ENCODE peak calls at places on chromosome 10, in four cellular contexts. One of them, this sample, is unnamed.

GRCh38 chr10:100728928-100729876 is 16.2 kb upstream of the PAX2 start:
- DNase-seq in MM.1S: no peak
- DNase-seq in GM06990: no peak
- DNase-seq in mucosa of descending colon: peak; percentile 32
- DNase-seq in this sample: peak; percentile 41

GRCh38 chr10:121270906-121271305 is 327.3 kb downstream of the FGFR2 start:
- DNase-seq in MM.1S: no peak
- DNase-seq in GM06990: no peak
- DNase-seq in mucosa of descending colon: no peak
- DNase-seq in this sample: no peak

GRCh38 chr10:44183667-44184632 is 200.9 kb downstream of the CXCL12 start:
- DNase-seq in GM06990: no peak
- DNase-seq in mucosa of descending colon: no peak
- DNase-seq in MM.1S: no peak
- DNase-seq in this sample: no peak

GRCh38 chr10:44926771-44927751 is 15.9 kb downstream of the TMEM72 start:
- DNase-seq in GM06990: no peak
- DNase-seq in mucosa of descending colon: no peak
- DNase-seq in MM.1S: no peak
- DNase-seq in this sample: no peak

GRCh38 chr10:118973744-118974143 is 55.8 kb upstream of the NANOS1 start:
- DNase-seq in mucosa of descending colon: no peak
- DNase-seq in GM06990: no peak
- DNase-seq in MM.1S: no peak
- DNase-seq in this sample: no peak

GRCh38 chr10:84225424-84226173 is at the start of gene LRIT2:
- DNase-seq in MM.1S: no peak
- DNase-seq in mucosa of descending colon: no peak
- DNase-seq in GM06990: no peak
- DNase-seq in this sample: no peak

GRCh38 chr10:24360286-24361127 is 151.6 kb downstream of the KIAA1217 start:
- DNase-seq in GM06990: no peak
- DNase-seq in mucosa of descending colon: peak; percentile 91
- DNase-seq in MM.1S: peak; percentile 56
- DNase-seq in this sample: peak; percentile 56

GRCh38 chr10:28679941-28680752 is 2.8 kb downstream of the BAMBI start:
- DNase-seq in mucosa of descending colon: peak; percentile 26
- DNase-seq in GM06990: no peak
- DNase-seq in MM.1S: no peak
- DNase-seq in this sample: no peak

GRCh38 chr10:58653139-58653538 is 140.5 kb downstream of the BICC1 start:
- DNase-seq in mucosa of descending colon: no peak
- DNase-seq in MM.1S: no peak
- DNase-seq in GM06990: no peak
- DNase-seq in this sample: no peak

GRCh38 chr10:114715171-114715670 is 57.1 kb upstream of the ABLIM1 start:
- DNase-seq in MM.1S: no peak
- DNase-seq in GM06990: no peak
- DNase-seq in mucosa of descending colon: no peak
- DNase-seq in this sample: no peak

GRCh38 chr10:129877773-129878371 is 86.2 kb downstream of the EBF3 start:
- DNase-seq in mucosa of descending colon: peak; percentile 48
- DNase-seq in MM.1S: no peak
- DNase-seq in GM06990: no peak
- DNase-seq in this sample: peak; percentile 23

GRCh38 chr10:90028312-90028711 is 326.9 kb downstream of the KIF20B start:
- DNase-seq in GM06990: no peak
- DNase-seq in MM.1S: no peak
- DNase-seq in mucosa of descending colon: no peak
- DNase-seq in this sample: no peak

GRCh38 chr10:92997620-92998019 is 63.0 kb upstream of the CYP26C1 start:
- DNase-seq in mucosa of descending colon: no peak
- DNase-seq in GM06990: no peak
- DNase-seq in MM.1S: no peak
- DNase-seq in this sample: no peak

GRCh38 chr10:58896229-58896628 is 280.2 kb upstream of the PHYHIPL start:
- DNase-seq in GM06990: no peak
- DNase-seq in mucosa of descending colon: no peak
- DNase-seq in MM.1S: no peak
- DNase-seq in this sample: no peak

GRCh38 chr10:17084989-17085725 is 44.5 kb downstream of the CUBN start:
- DNase-seq in GM06990: no peak
- DNase-seq in MM.1S: no peak
- DNase-seq in mucosa of descending colon: no peak
- DNase-seq in this sample: no peak

GRCh38 chr10:98172073-98172472 is 37.6 kb downstream of the R3HCC1L start:
- DNase-seq in GM06990: no peak
- DNase-seq in MM.1S: no peak
- DNase-seq in mucosa of descending colon: no peak
- DNase-seq in this sample: no peak

GRCh38 chr10:67015225-67015624 is 89.4 kb downstream of the LRRTM3 start:
- DNase-seq in MM.1S: peak; percentile 54
- DNase-seq in GM06990: peak; percentile 1
- DNase-seq in mucosa of descending colon: no peak
- DNase-seq in this sample: no peak

GRCh38 chr10:133070402-133070801 is 17.3 kb upstream of the ADGRA1 start:
- DNase-seq in MM.1S: no peak
- DNase-seq in GM06990: no peak
- DNase-seq in mucosa of descending colon: no peak
- DNase-seq in this sample: no peak

GRCh38 chr10:128779457-128779856 is 653.2 kb upstream of the MKI67 start:
- DNase-seq in MM.1S: no peak
- DNase-seq in mucosa of descending colon: no peak
- DNase-seq in GM06990: no peak
- DNase-seq in this sample: no peak

GRCh38 chr10:131901181-131901829 is 497 bp downstream of the PPP2R2D start:
- DNase-seq in MM.1S: peak; percentile 40
- DNase-seq in GM06990: peak; percentile 77
- DNase-seq in mucosa of descending colon: peak; percentile 63
- DNase-seq in this sample: peak; percentile 68

GRCh38 chr10:21171197-21171935 is 274.3 kb upstream of the NEBL start:
- DNase-seq in MM.1S: no peak
- DNase-seq in mucosa of descending colon: no peak
- DNase-seq in GM06990: no peak
- DNase-seq in this sample: no peak

GRCh38 chr10:129772472-129773358 is 191.4 kb downstream of the EBF3 start:
- DNase-seq in mucosa of descending colon: no peak
- DNase-seq in MM.1S: no peak
- DNase-seq in GM06990: no peak
- DNase-seq in this sample: no peak

GRCh38 chr10:78991187-78991586 is 77.6 kb upstream of the ZMIZ1 start:
- DNase-seq in MM.1S: no peak
- DNase-seq in GM06990: peak; percentile 31
- DNase-seq in mucosa of descending colon: no peak
- DNase-seq in this sample: peak; percentile 20

GRCh38 chr10:11683529-11684320 is 58.5 kb upstream of the ECHDC3 start:
- DNase-seq in GM06990: peak; percentile 63
- DNase-seq in mucosa of descending colon: peak; percentile 69
- DNase-seq in MM.1S: no peak
- DNase-seq in this sample: peak; percentile 78

GRCh38 chr10:98433881-98434732 is 12.6 kb downstream of the HPS1 start:
- DNase-seq in MM.1S: no peak
- DNase-seq in mucosa of descending colon: no peak
- DNase-seq in GM06990: no peak
- DNase-seq in this sample: no peak

GRCh38 chr10:66651308-66652082 is 274.3 kb upstream of the LRRTM3 start:
- DNase-seq in GM06990: no peak
- DNase-seq in MM.1S: no peak
- DNase-seq in mucosa of descending colon: no peak
- DNase-seq in this sample: no peak

GRCh38 chr10:100872034-100872791 is 40.5 kb upstream of the SLF2 start:
- DNase-seq in MM.1S: peak; percentile 30
- DNase-seq in mucosa of descending colon: peak; percentile 51
- DNase-seq in GM06990: peak; percentile 28
- DNase-seq in this sample: peak; percentile 53

GRCh38 chr10:132679217-132679595 is 106.7 kb downstream of the NKX6-2 start:
- DNase-seq in GM06990: no peak
- DNase-seq in MM.1S: no peak
- DNase-seq in mucosa of descending colon: no peak
- DNase-seq in this sample: no peak

GRCh38 chr10:124416733-124417132 is 2.0 kb downstream of the OAT start:
- DNase-seq in MM.1S: no peak
- DNase-seq in GM06990: no peak
- DNase-seq in mucosa of descending colon: no peak
- DNase-seq in this sample: no peak

GRCh38 chr10:101027281-101027680 is 3.6 kb downstream of the PDZD7 start:
- DNase-seq in mucosa of descending colon: no peak
- DNase-seq in MM.1S: no peak
- DNase-seq in GM06990: no peak
- DNase-seq in this sample: no peak

GRCh38 chr10:77983384-77984341 is 45.7 kb downstream of the POLR3A start:
- DNase-seq in GM06990: no peak
- DNase-seq in MM.1S: no peak
- DNase-seq in mucosa of descending colon: no peak
- DNase-seq in this sample: no peak

GRCh38 chr10:114634607-114634974 is 23.5 kb downstream of the ABLIM1 start:
- DNase-seq in mucosa of descending colon: no peak
- DNase-seq in MM.1S: no peak
- DNase-seq in GM06990: no peak
- DNase-seq in this sample: no peak

GRCh38 chr10:61899663-61899996 is 1.9 kb upstream of the ARID5B start:
- DNase-seq in mucosa of descending colon: no peak
- DNase-seq in MM.1S: no peak
- DNase-seq in GM06990: no peak
- DNase-seq in this sample: no peak
- H3K4me3 ChIP-seq in mucosa of descending colon: no peak overlapping the region
- H3K4me3 ChIP-seq in MM.1S: peak overlapping the region; percentile 74
- H3K4me3 ChIP-seq in GM06990: peak overlapping the region; percentile 83
- H3K4me3 ChIP-seq in this sample: peak overlapping the region; percentile 67

GRCh38 chr10:64379898-64380297 is 858.7 kb downstream of the REEP3 start:
- DNase-seq in MM.1S: no peak
- DNase-seq in mucosa of descending colon: peak; percentile 35
- DNase-seq in GM06990: no peak
- DNase-seq in this sample: peak; percentile 11
- TF ChIP-seq CTCF in MM.1S: no peak
- TF ChIP-seq CTCF in mucosa of descending colon: no peak
- TF ChIP-seq CTCF in GM06990: peak; percentile 13
- TF ChIP-seq CTCF in this sample: no peak

GRCh38 chr10:335151-335800 is 200.0 kb downstream of the ZMYND11 start:
- DNase-seq in mucosa of descending colon: no peak
- DNase-seq in GM06990: no peak
- DNase-seq in MM.1S: no peak
- DNase-seq in this sample: no peak
- H3K4me3 ChIP-seq in mucosa of descending colon: no peak overlapping the region
- H3K4me3 ChIP-seq in GM06990: no peak overlapping the region
- H3K4me3 ChIP-seq in MM.1S: no peak overlapping the region
- H3K4me3 ChIP-seq in this sample: no peak overlapping the region

GRCh38 chr10:91220194-91220953 is at the start of gene PCGF5:
- DNase-seq in MM.1S: peak; percentile 95
- DNase-seq in GM06990: peak; percentile 94
- DNase-seq in mucosa of descending colon: peak; percentile 92
- DNase-seq in this sample: peak; percentile 97
- TF ChIP-seq CTCF in MM.1S: peak; percentile 15
- TF ChIP-seq CTCF in GM06990: peak; percentile 8
- TF ChIP-seq CTCF in mucosa of descending colon: peak; percentile 42
- TF ChIP-seq CTCF in this sample: peak; percentile 41

DNA sequence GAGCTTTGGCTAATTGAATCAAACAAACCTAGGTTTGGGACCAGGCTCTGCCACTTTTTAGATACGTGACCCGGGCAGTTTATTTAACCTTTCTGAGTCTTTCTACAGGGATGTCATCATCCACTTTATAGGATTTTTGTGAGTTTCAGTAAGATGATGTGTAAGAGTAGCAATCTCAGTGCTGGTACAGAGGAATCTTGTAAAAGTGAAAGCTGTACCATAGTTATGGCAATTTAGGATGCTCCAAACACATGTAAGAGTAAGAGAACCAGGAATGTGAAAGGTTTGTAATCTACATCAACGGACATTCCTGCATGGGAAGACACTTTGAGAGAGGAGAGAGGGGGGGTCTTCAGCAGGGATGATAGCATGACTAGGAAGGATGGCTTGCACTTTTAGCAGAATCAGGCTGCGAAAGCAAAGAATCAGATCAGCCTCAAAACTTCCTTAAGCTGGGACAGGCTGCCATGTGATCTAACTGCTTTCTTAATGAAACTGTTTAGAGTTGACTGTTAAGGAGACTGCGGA is 968 bp downstream of the NOLC1 start:
- DNase-seq in GM06990: no peak
- DNase-seq in MM.1S: no peak
- DNase-seq in mucosa of descending colon: no peak
- DNase-seq in this sample: no peak
- H3K4me3 ChIP-seq in GM06990: peak overlapping the region; percentile 98
- H3K4me3 ChIP-seq in MM.1S: peak overlapping the region; percentile 95
- H3K4me3 ChIP-seq in mucosa of descending colon: peak overlapping the region; percentile 64
- H3K4me3 ChIP-seq in this sample: peak overlapping the region; percentile 93